ENCODE peak calls at places on chromosomes 6 and 20, in nine cellular contexts. K is IMR-90, V is adipocyte, W is Panc1, S is endodermal cell, M is small intestine, X is colonic mucosa, I is GM23248, O is fibroblast of mammary gland. N is an unnamed sample.

GRCh38 chr6:133899556-133899955 is 10.6 kb downstream of the TCF21 start:
- DNase-seq in K (peak), V (peak), W (no peak), S (no peak), M (no peak), X (no peak), I (peak), O (no peak), N (no peak)

GRCh38 chr20:2836035-2836434 is 4.4 kb downstream of the PCED1A start:
- DNase-seq in K (no peak), V (no peak), W (no peak), S (no peak), M (no peak), X (no peak), I (no peak), O (no peak), N (no peak)

GRCh38 chr20:38863024-38863851 is 57.7 kb downstream of the PPP1R16B start:
- DNase-seq in K (no peak), V (no peak), W (no peak), S (no peak), M (peak), X (no peak), I (no peak), O (no peak), N (no peak)

GRCh38 chr6:33978593-33979150 is 167.2 kb downstream of the GRM4 start:
- DNase-seq in K (no peak), V (no peak), W (no peak), S (peak), M (no peak), X (peak), I (no peak), O (no peak), N (no peak)

GRCh38 chr6:88532241-88532860 is 366.2 kb upstream of the CNR1 start:
- DNase-seq in K (no peak), V (no peak), W (no peak), S (peak), M (no peak), X (no peak), I (no peak), O (no peak), N (no peak)

GRCh38 chr6:23621026-23621425 is 505.0 kb upstream of the NRSN1 start:
- DNase-seq in K (peak), V (peak), W (no peak), S (no peak), M (no peak), X (no peak), I (peak), O (peak), N (peak)

GRCh38 chr6:85472744-85473143 is 22.9 kb downstream of the NT5E start:
- DNase-seq in K (peak), V (peak), W (no peak), S (no peak), M (no peak), X (no peak), I (no peak), O (no peak), N (peak)

GRCh38 chr6:15518057-15518456 is 144.8 kb downstream of the DTNBP1 start:
- DNase-seq in K (peak), V (no peak), W (no peak), S (no peak), M (no peak), X (no peak), I (no peak), O (no peak), N (no peak)

GRCh38 chr6:29035951-29036350 is 9.0 kb downstream of the OR2W1 start:
- DNase-seq in K (no peak), V (no peak), W (no peak), S (no peak), M (no peak), X (no peak), I (no peak), O (no peak), N (no peak)

GRCh38 chr6:132161283-132161682 is 210.1 kb upstream of the CCN2 start:
- DNase-seq in K (peak), V (peak), W (peak), S (peak), M (peak), X (no peak), I (peak), O (peak), N (peak)

GRCh38 chr6:125791151-125791819 is 525 bp downstream of the NCOA7 start:
- DNase-seq in K (peak), V (peak), W (peak), S (peak), M (peak), X (peak), I (peak), O (peak), N (peak)

GRCh38 chr6:116265081-116265829 is 11.4 kb upstream of the TSPYL4 start:
- DNase-seq in K (peak), V (no peak), W (no peak), S (no peak), M (peak), X (peak), I (peak), O (peak), N (no peak)

GRCh38 chr6:22828179-22829062 is 259.1 kb downstream of the HDGFL1 start:
- DNase-seq in K (peak), V (peak), W (peak), S (peak), M (peak), X (peak), I (peak), O (peak), N (peak)

GRCh38 chr20:37539956-37540455 is 12.3 kb upstream of the BLCAP start:
- DNase-seq in K (no peak), V (no peak), W (no peak), S (no peak), M (peak), X (no peak), I (no peak), O (no peak), N (no peak)

GRCh38 chr6:34834789-34835518 is 43.1 kb downstream of the BLTP3A start:
- DNase-seq in K (peak), V (peak), W (no peak), S (no peak), M (no peak), X (no peak), I (peak), O (peak), N (peak)

GRCh38 chr6:18269253-18269652 is 4.9 kb upstream of the DEK start:
- DNase-seq in K (peak), V (no peak), W (no peak), S (no peak), M (peak), X (no peak), I (peak), O (peak), N (peak)

GRCh38 chr20:59811681-59812171 is 121.7 kb downstream of the SYCP2 start:
- DNase-seq in K (no peak), V (no peak), W (no peak), S (peak), M (no peak), X (peak), I (no peak), O (no peak), N (no peak)

GRCh38 chr6:169912266-169913095 is 161.1 kb downstream of the ERMARD start:
- DNase-seq in K (no peak), V (no peak), W (no peak), S (no peak), M (no peak), X (no peak), I (peak), O (peak), N (no peak)

GRCh38 chr6:22943331-22943730 is 374.0 kb downstream of the HDGFL1 start:
- DNase-seq in K (no peak), V (no peak), W (no peak), S (no peak), M (no peak), X (no peak), I (no peak), O (no peak), N (no peak)

GRCh38 chr20:59820204-59821041 is 113.0 kb downstream of the SYCP2 start:
- DNase-seq in K (no peak), V (no peak), W (no peak), S (peak), M (peak), X (peak), I (peak), O (no peak), N (no peak)

GRCh38 chr20:59669451-59669850 is 65.1 kb downstream of the PHACTR3 start:
- DNase-seq in K (no peak), V (no peak), W (no peak), S (no peak), M (no peak), X (no peak), I (no peak), O (no peak), N (no peak)

GRCh38 chr6:148177589-148178233 is 164.9 kb upstream of the SASH1 start:
- DNase-seq in K (peak), V (peak), W (no peak), S (peak), M (peak), X (peak), I (peak), O (peak), N (peak)

GRCh38 chr20:60819511-60819910 is 432.6 kb upstream of the CDH4 start:
- DNase-seq in K (no peak), V (no peak), W (no peak), S (no peak), M (no peak), X (no peak), I (no peak), O (no peak), N (no peak)

GRCh38 chr6:133551847-133552331 is 310.7 kb downstream of the EYA4 start:
- DNase-seq in K (peak), V (peak), W (no peak), S (peak), M (no peak), X (no peak), I (peak), O (peak), N (peak)

GRCh38 chr20:9723501-9723900 is 115.4 kb downstream of the PAK5 start:
- DNase-seq in K (no peak), V (no peak), W (no peak), S (no peak), M (no peak), X (no peak), I (peak), O (no peak), N (no peak)

GRCh38 chr6:30490031-30490876 is 945 bp downstream of the HLA-E start:
- DNase-seq in K (peak), V (peak), W (no peak), S (peak), M (peak), X (peak), I (peak), O (peak), N (peak)

GRCh38 chr6:113018351-113019151 is 671.4 kb downstream of the RFPL4B start:
- DNase-seq in K (peak), V (peak), W (no peak), S (no peak), M (peak), X (peak), I (peak), O (peak), N (peak)

GRCh38 chr6:158938220-158938619 is 61.8 kb downstream of the RSPH3 start:
- DNase-seq in K (no peak), V (no peak), W (no peak), S (no peak), M (no peak), X (no peak), I (no peak), O (no peak), N (no peak)

GRCh38 chr6:158941246-158941645 is 58.8 kb downstream of the RSPH3 start:
- DNase-seq in K (no peak), V (no peak), W (no peak), S (no peak), M (no peak), X (no peak), I (no peak), O (no peak), N (no peak)

GRCh38 chr6:158942349-158942748 is 57.7 kb downstream of the RSPH3 start:
- DNase-seq in K (no peak), V (no peak), W (no peak), S (no peak), M (no peak), X (no peak), I (no peak), O (no peak), N (no peak)

GRCh38 chr6:158938811-158939254 is 61.2 kb downstream of the RSPH3 start:
- DNase-seq in K (no peak), V (peak), W (no peak), S (peak), M (peak), X (peak), I (peak), O (peak), N (peak)

DNA sequence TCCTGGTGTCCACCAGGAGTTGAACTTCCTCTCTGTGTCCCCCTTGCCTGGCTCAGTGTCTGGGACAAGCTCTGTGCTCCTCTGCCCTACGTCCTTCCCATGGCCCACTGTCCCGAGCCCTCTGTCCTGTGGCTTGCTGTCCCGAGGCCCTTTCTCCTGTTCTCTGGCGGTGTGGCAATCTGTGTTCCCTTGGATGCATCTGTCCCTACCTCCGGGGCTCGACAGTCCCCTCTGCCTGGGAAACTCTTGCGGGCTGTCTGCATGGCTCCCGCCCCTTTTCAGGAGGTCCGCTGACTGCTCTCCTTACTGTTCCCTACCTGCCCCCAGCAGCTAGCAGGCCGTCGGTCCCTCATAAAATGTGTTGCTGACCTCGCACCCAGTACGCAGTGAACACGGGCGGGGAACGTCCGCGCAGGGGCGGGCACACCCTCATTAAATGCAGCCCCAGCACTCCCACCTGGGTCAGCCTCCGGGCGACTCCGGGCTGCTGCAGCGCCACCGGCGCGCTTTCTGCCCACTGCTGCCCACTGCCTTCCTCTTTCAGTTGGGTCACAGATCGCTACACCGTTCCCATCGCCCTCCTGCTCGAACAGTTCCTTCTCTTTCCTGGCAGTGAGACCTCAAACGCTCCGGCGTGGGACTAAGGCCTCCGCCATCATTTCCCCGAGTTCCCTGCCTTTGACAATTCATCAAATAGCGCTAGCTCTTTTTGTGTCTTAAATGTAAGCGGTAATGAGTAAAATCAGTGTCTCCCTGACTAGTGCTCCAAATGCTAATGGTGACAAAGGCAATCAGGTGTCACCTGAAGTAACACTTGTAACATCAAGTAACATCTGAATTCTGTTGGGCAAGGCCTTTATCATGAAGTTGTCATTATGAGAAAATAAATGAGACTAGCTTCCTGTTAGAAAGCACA is 60.5 kb downstream of the RSPH3 start:
- DNase-seq in K (no peak), V (no peak), W (no peak), S (peak), M (peak), X (peak), I (peak), O (no peak), N (no peak)
- H3K4me3 ChIP-seq in K (no peak), V (peak), W (peak), S (no peak), M (peak), X (peak), I (peak), O (peak), N (peak)

DNA sequence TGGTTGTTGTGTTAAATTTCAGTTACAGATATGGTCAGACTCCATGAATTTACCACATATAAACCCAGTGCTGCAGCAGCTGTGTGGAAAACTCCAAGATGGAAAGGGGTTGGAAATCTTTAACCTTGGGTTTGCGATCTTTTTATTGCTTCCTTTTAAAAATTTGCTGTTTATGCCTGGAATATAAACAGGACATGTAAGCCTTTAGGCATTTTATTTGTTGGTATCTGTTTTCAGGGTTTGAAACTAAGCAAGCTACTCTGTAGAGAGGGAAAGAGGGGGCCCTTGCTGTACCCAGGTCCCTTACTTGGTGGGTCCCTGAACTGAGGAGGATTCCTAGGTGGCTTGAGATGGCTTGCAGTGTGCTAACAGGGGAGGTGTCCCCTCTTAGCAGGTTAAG is 800 bp downstream of the PKIG start:
- DNase-seq in K (peak), V (peak), W (no peak), S (no peak), M (no peak), X (no peak), I (peak), O (no peak), N (peak)
- H3K4me3 ChIP-seq in K (peak), V (peak), W (no peak), S (no peak), M (no peak), X (no peak), I (peak), O (peak), N (peak)

GRCh38 chr6:90249458-90249857 is 47.2 kb downstream of the BACH2 start:
- DNase-seq in K (no peak), V (no peak), W (no peak), S (no peak), M (no peak), X (no peak), I (no peak), O (no peak), N (no peak)

GRCh38 chr6:90250405-90250804 is 46.2 kb downstream of the BACH2 start:
- DNase-seq in K (peak), V (no peak), W (no peak), S (no peak), M (no peak), X (no peak), I (no peak), O (no peak), N (no peak)

GRCh38 chr6:90249044-90249443 is 47.6 kb downstream of the BACH2 start:
- DNase-seq in K (peak), V (no peak), W (no peak), S (no peak), M (no peak), X (no peak), I (peak), O (peak), N (no peak)

GRCh38 chr6:90253631-90254030 is 43.0 kb downstream of the BACH2 start:
- DNase-seq in K (peak), V (peak), W (no peak), S (no peak), M (no peak), X (no peak), I (no peak), O (peak), N (no peak)

GRCh38 chr6:90251295-90251992 is 45.2 kb downstream of the BACH2 start:
- DNase-seq in K (peak), V (no peak), W (no peak), S (no peak), M (no peak), X (no peak), I (no peak), O (peak), N (no peak)
- H3K4me3 ChIP-seq in K (no peak), V (no peak), W (no peak), S (no peak), M (no peak), X (no peak), I (no peak), O (no peak), N (no peak)

DNA sequence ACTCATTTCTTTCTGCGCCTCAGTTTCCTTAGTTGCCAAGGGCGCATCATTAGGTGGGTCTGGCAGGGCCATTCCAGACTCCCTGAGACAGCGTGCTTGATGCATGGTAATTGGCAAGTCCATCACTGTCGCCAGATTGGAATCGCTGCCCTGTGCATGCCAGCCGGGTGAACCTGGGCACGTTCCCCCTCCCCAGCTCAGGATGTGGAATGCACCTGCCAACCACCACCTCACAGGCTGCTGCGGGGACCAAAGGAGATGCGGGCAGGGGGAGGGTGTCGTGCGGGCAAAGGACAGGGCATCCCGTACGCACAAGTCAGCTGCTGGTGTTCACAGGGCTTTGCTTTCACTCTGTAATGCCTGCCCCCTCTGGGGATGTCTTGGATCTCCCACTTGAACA is 36.4 kb upstream of the PMEPA1 start:
- DNase-seq in K (no peak), V (no peak), W (no peak), S (no peak), M (no peak), X (no peak), I (no peak), O (no peak), N (no peak)
- H3K4me3 ChIP-seq in K (no peak), V (no peak), W (no peak), S (no peak), M (no peak), X (no peak), I (no peak), O (no peak), N (no peak)

GRCh38 chr6:127457444-127458064 is 1.6 kb downstream of the KIAA0408 start:
- DNase-seq in K (peak), V (peak), W (no peak), S (no peak), M (no peak), X (no peak), I (peak), O (peak), N (peak)

GRCh38 chr6:127460465-127460864 is 1.3 kb upstream of the KIAA0408 start:
- DNase-seq in K (no peak), V (no peak), W (no peak), S (no peak), M (no peak), X (no peak), I (no peak), O (no peak), N (no peak)

GRCh38 chr6:127458817-127459216 is 372 bp downstream of the KIAA0408 start:
- DNase-seq in K (peak), V (peak), W (no peak), S (no peak), M (no peak), X (no peak), I (peak), O (peak), N (peak)

GRCh38 chr6:127458190-127458589 is 999 bp downstream of the KIAA0408 start:
- DNase-seq in K (no peak), V (no peak), W (no peak), S (no peak), M (no peak), X (no peak), I (peak), O (no peak), N (no peak)

GRCh38 chr6:127459231-127459641 is at the start of gene KIAA0408:
- DNase-seq in K (peak), V (peak), W (no peak), S (peak), M (peak), X (peak), I (peak), O (peak), N (peak)
- H3K4me3 ChIP-seq in K (peak), V (peak), W (no peak), S (no peak), M (no peak), X (no peak), I (peak), O (peak), N (peak)

DNA sequence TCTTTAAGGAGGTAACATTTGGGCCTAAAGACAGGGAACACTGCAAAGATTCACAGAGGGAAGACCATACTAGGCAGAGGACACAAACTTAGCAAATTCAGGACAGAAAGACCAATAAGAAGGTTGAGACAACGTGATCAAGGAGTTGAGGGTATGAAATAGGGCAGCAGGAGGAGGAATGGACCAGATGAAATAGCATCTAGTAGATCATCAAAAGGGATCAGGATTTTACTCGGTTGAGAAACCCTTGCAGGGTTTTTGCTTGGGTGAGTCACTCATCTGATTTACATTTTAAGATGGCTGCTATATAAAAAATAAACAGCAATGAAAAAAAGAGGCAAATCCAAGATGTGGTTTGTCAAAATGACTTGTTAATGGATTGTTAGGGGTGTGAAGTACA is 4.7 kb downstream of the BCLAF1 start:
- DNase-seq in K (peak), V (peak), W (no peak), S (no peak), M (no peak), X (no peak), I (peak), O (peak), N (peak)
- H3K4me3 ChIP-seq in K (no peak), V (peak), W (no peak), S (peak), M (no peak), X (no peak), I (peak), O (no peak), N (no peak)